ENCODE peak calls at places on chromosome 9, in four cellular contexts. L is stomach, F is breast epithelium, E is prostate gland. B is an unnamed sample.

GRCh38 chr9:14306672-14307646 is 7.0 kb downstream of the NFIB start:
- DNase-seq in L (no peak), F (no peak), E (no peak), B (no peak)

GRCh38 chr9:90871327-90871935 is 69.8 kb downstream of the SYK start:
- DNase-seq in L (no peak), F (no peak), E (no peak), B (no peak)

GRCh38 chr9:840343-840742 is 1.2 kb upstream of the DMRT1 start:
- DNase-seq in L (no peak), F (no peak), E (no peak), B (no peak)

GRCh38 chr9:2727966-2728613 is 10.8 kb downstream of the KCNV2 start:
- DNase-seq in F (no peak), L (no peak), E (peak), B (peak)

GRCh38 chr9:12916037-12916436 is 141.2 kb downstream of the LURAP1L start:
- DNase-seq in E (no peak), L (no peak), F (no peak), B (no peak)

GRCh38 chr9:21974542-21975409 is 19.4 kb downstream of the CDKN2A start:
- DNase-seq in L (peak), E (no peak), F (no peak), B (no peak)

GRCh38 chr9:75378036-75378435 is 289.7 kb downstream of the OSTF1 start:
- DNase-seq in L (no peak), E (no peak), F (no peak), B (no peak)

GRCh38 chr9:99011161-99011709 is 67.5 kb downstream of the COL15A1 start:
- DNase-seq in E (no peak), F (no peak), L (no peak), B (no peak)

GRCh38 chr9:116549786-116550660 is 137.1 kb upstream of the TRIM32 start:
- DNase-seq in L (no peak), E (no peak), F (no peak), B (no peak)

GRCh38 chr9:14677396-14677795 is 15.8 kb downstream of the ZDHHC21 start:
- DNase-seq in F (no peak), L (no peak), E (no peak), B (no peak)

GRCh38 chr9:5113523-5113922 is 71.9 kb downstream of the INSL6 start:
- DNase-seq in E (no peak), F (no peak), L (no peak), B (no peak)

GRCh38 chr9:108383801-108384200 is 472.0 kb downstream of the ACTL7B start:
- DNase-seq in E (no peak), F (no peak), L (no peak), B (no peak)

GRCh38 chr9:20557890-20558608 is 64.2 kb downstream of the MLLT3 start:
- DNase-seq in E (no peak), F (no peak), L (no peak), B (no peak)

GRCh38 chr9:130167927-130168326 is 4.3 kb upstream of the NCS1 start:
- DNase-seq in E (no peak), L (no peak), F (no peak), B (no peak)

GRCh38 chr9:83154087-83154736 is 91.3 kb upstream of the RASEF start:
- DNase-seq in F (no peak), L (peak), E (no peak), B (no peak)

GRCh38 chr9:85178486-85178885 is 509.0 kb downstream of the NTRK2 start:
- DNase-seq in F (no peak), L (no peak), E (no peak), B (no peak)

GRCh38 chr9:2336055-2336454 is 285.5 kb upstream of the VLDLR start:
- DNase-seq in F (no peak), L (no peak), E (no peak), B (no peak)

GRCh38 chr9:105656131-105656921 is 5.9 kb upstream of the TAL2 start:
- DNase-seq in L (peak), F (no peak), E (peak), B (no peak)

GRCh38 chr9:21616082-21616778 is 134.1 kb upstream of the IFNE start:
- DNase-seq in F (no peak), L (no peak), E (no peak), B (no peak)

GRCh38 chr9:93387791-93388190 is 63.7 kb upstream of the FAM120A start:
- DNase-seq in F (no peak), L (peak), E (no peak), B (no peak)

GRCh38 chr9:126275386-126276001 is 51.1 kb upstream of the MVB12B start:
- DNase-seq in E (no peak), L (no peak), F (no peak), B (no peak)

GRCh38 chr9:87039809-87040392 is 92.6 kb upstream of the GAS1 start:
- DNase-seq in E (no peak), F (no peak), L (no peak), B (no peak)

GRCh38 chr9:92100237-92100911 is 14.8 kb downstream of the SPTLC1 start:
- DNase-seq in L (no peak), E (no peak), F (no peak), B (no peak)

GRCh38 chr9:129854588-129855110 is 19.4 kb downstream of the USP20 start:
- DNase-seq in F (no peak), L (no peak), E (no peak), B (peak)

GRCh38 chr9:130998596-130999264 is 10.2 kb upstream of the LAMC3 start:
- DNase-seq in L (no peak), F (no peak), E (no peak), B (no peak)

GRCh38 chr9:2655411-2655901 is 33.9 kb downstream of the VLDLR start:
- DNase-seq in E (no peak), F (no peak), L (no peak), B (peak)

GRCh38 chr9:38067611-38067891 is 1.5 kb downstream of the SHB start:
- DNase-seq in L (peak), F (no peak), E (peak), B (no peak)

GRCh38 chr9:93681316-93682154 is 105.2 kb downstream of the PHF2 start:
- DNase-seq in F (no peak), E (peak), L (peak), B (no peak)

GRCh38 chr9:116741106-116741740 is 54.1 kb downstream of the TRIM32 start:
- DNase-seq in E (no peak), F (no peak), L (no peak), B (no peak)

GRCh38 chr9:6354072-6354686 is 26.0 kb downstream of the TPD52L3 start:
- DNase-seq in E (no peak), L (no peak), F (no peak), B (peak)

GRCh38 chr9:33817327-33818166 is 587 bp downstream of the UBE2R2 start:
- DNase-seq in L (peak), E (peak), F (peak), B (peak)

GRCh38 chr9:110926828-110927227 is 111.4 kb downstream of the LPAR1 start:
- DNase-seq in E (peak), F (no peak), L (peak), B (no peak)

GRCh38 chr9:106143781-106144180 is 449.4 kb downstream of the TMEM38B start:
- DNase-seq in F (no peak), L (no peak), E (no peak), B (no peak)

GRCh38 chr9:37859043-37859442 is 44.9 kb downstream of the SLC25A51 start:
- DNase-seq in E (no peak), L (no peak), F (no peak), B (peak)

GRCh38 chr9:1939926-1940368 is 75.2 kb upstream of the SMARCA2 start:
- DNase-seq in L (peak), E (no peak), F (no peak), B (peak)

GRCh38 chr9:108053555-108054061 is 564.0 kb upstream of the KLF4 start:
- DNase-seq in F (peak), E (peak), L (peak), B (no peak)

GRCh38 chr9:124480621-124480981 is 26.6 kb downstream of the NR5A1 start:
- DNase-seq in E (no peak), L (no peak), F (no peak), B (peak)
- TF ChIP-seq POLR2AphosphoS5 in E (no peak), L (no peak), F (no peak), B (no peak)

DNA sequence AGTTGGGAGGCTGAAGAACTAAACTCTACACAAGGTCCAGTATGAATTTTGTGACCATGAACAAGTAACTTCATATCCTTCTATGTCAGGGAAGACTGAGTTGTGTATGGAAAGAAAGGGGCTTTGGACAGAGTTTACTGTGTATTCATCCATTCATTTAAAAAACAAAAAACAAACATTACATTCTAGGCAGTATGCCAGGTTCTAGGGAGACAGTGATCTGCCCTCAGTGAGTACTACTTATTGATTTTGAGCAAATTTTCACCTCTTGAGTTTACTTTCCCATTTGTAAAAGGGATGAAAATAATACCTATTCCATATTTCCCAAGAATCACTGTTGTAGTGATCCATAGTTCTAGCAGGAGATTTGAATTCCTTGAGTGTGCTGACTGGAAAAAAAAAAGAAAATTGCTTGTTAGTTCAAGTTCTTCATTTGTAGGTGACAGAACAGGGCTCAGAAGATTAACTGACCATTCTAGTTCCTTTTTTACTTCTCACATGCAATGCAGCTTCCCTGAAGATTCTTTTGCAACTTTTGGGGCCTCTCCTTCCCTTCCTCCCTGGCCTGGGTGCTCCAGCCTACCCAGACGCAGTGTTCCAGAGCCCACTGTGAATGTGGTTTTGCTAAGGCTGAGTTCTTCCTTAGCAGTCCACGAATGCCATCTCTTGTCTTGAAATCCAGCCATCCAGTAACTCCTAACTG is 2.6 kb upstream of the GAPVD1 start:
- DNase-seq in E (no peak), L (no peak), F (no peak), B (peak)
- H3K4me3 ChIP-seq in E (no peak), L (no peak), F (no peak), B (no peak)

GRCh38 chr9:35923927-35924763 is 14.9 kb downstream of the SPAAR start:
- DNase-seq in F (peak), L (no peak), E (peak), B (no peak)
- TF ChIP-seq POLR2AphosphoS5 in F (no peak), L (no peak), E (peak), B (no peak)

GRCh38 chr9:128215491-128216404 is 12.6 kb downstream of the DNM1 start:
- DNase-seq in F (no peak), L (no peak), E (no peak), B (no peak)

GRCh38 chr9:128222026-128222425 is 18.8 kb downstream of the DNM1 start:
- DNase-seq in E (no peak), L (no peak), F (no peak), B (no peak)

GRCh38 chr9:128216781-128217553 is 13.8 kb downstream of the DNM1 start:
- DNase-seq in L (no peak), E (no peak), F (no peak), B (no peak)

GRCh38 chr9:128218172-128218517 is 15.0 kb downstream of the DNM1 start:
- DNase-seq in E (no peak), L (no peak), F (no peak), B (no peak)

DNA sequence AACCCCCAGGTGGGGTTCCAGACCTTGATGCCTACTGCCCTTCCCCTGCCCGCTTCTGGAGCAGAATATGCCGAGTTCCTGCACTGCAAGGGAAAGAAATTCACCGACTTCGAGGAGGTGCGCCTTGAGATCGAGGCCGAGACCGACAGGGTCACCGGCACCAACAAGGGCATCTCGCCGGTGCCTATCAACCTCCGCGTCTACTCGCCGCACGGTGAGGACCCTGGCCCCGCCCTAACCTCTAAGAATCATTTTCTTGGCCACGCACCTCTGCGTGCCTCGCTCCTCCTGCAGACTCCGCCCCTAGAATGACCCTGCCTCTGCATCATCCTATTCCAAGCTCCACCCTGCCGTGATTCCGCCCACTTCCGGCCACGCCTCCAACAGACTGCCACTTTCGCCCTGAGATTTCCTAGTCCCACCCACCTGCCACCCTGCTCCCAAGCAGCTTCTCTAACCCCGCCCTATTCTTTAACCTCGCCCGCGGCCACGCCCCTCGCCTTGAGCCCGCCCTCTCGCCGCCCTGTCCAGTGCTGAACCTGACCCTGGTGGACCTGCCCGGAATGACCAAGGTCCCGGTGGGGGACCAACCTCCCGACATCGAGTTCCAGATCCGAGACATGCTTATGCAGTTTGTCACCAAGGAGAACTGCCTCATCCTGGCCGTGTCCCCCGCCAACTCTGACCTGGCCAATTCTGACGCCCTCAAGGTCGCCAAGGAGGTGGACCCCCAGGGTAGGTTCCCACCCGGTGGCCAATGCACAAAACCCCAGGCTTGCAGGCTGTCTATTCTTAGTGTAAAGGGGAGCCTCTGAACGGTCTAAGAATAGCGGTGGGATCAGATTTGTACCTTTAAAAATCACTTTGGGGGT is 15.6 kb downstream of the DNM1 start:
- DNase-seq in F (peak), E (peak), L (peak), B (peak)
- H3K4me3 ChIP-seq in F (peak), E (peak), L (peak), B (peak)

GRCh38 chr9:69181908-69182353 is 7.9 kb downstream of the TJP2 start:
- DNase-seq in L (no peak), E (no peak), F (no peak), B (peak)
- TF ChIP-seq POLR2AphosphoS5 in L (peak), E (no peak), F (no peak), B (no peak)

B was measured in HL-60.